ENCODE peak calls at places on chromosome 5, in four cellular contexts. W is breast epithelium, V is colonic mucosa, J is SK-N-SH. B is an unnamed sample.
A peak's percentile ranks its signal among the peaks of the same experiment; 100 is the strongest.

GRCh38 chr5:141155540-141156374 is 5.9 kb downstream of the PCDHB6 start:
- DNase-seq in W (no peak), V (no peak), J (no peak), B (no peak)

GRCh38 chr5:157283434-157283833 is 17.5 kb downstream of the CYFIP2 start:
- DNase-seq in W (no peak), V (no peak), J (no peak), B (no peak)

GRCh38 chr5:151347364-151347763 is at the start of gene SLC36A2:
- DNase-seq in W (no peak), V (no peak), J (no peak), B (no peak)

GRCh38 chr5:75734913-75735789 is 17.9 kb upstream of the POC5 start:
- DNase-seq in W (no peak), V (peak; percentile 47), J (peak; percentile 63), B (peak; percentile 76)

GRCh38 chr5:140548791-140549190 is 1.3 kb downstream of the EIF4EBP3 start:
- DNase-seq in W (no peak), V (no peak), J (no peak), B (no peak)

GRCh38 chr5:140322751-140323731 is 20.1 kb upstream of the PFDN1 start:
- DNase-seq in W (peak; percentile 79), V (no peak), J (no peak), B (peak; percentile 81)

GRCh38 chr5:31992377-31992776 is 181.7 kb downstream of the GOLPH3 start:
- DNase-seq in W (no peak), V (no peak), J (no peak), B (no peak)

GRCh38 chr5:79578876-79579275 is 33.4 kb upstream of the TENT2 start:
- DNase-seq in W (no peak), V (no peak), J (no peak), B (no peak)

GRCh38 chr5:17431272-17432050 is 66.6 kb upstream of the TAF11L2 start:
- DNase-seq in W (no peak), V (no peak), J (no peak), B (no peak)

GRCh38 chr5:96836817-96837216 is 29.1 kb upstream of the ERAP1 start:
- DNase-seq in W (no peak), V (no peak), J (no peak), B (no peak)

GRCh38 chr5:19950897-19951296 is 37.1 kb downstream of the CDH18 start:
- DNase-seq in W (no peak), V (no peak), J (no peak), B (no peak)

GRCh38 chr5:138989720-138990119 is 114.6 kb upstream of the LRRTM2 start:
- DNase-seq in W (no peak), V (no peak), J (no peak), B (no peak)

GRCh38 chr5:149735066-149735465 is 5.0 kb downstream of the PPARGC1B start:
- DNase-seq in W (no peak), V (no peak), J (no peak), B (no peak)

GRCh38 chr5:86011937-86012336 is 605.8 kb upstream of the COX7C start:
- DNase-seq in W (no peak), V (no peak), J (no peak), B (no peak)

GRCh38 chr5:134620634-134621033 is 12.0 kb downstream of the SAR1B start:
- DNase-seq in W (no peak), V (no peak), J (no peak), B (no peak)

GRCh38 chr5:113293613-113294340 is 141.0 kb downstream of the TSSK1B start:
- DNase-seq in W (no peak), V (no peak), J (peak; percentile 51), B (no peak)

GRCh38 chr5:150434502-150434901 is 15.0 kb downstream of the RPS14 start:
- DNase-seq in W (peak; percentile 77), V (no peak), J (no peak), B (no peak)

GRCh38 chr5:22708770-22709328 is 144.3 kb downstream of the CDH12 start:
- DNase-seq in W (no peak), V (no peak), J (peak; percentile 0), B (no peak)

GRCh38 chr5:168822745-168823281 is 243.6 kb upstream of the PANK3 start:
- DNase-seq in W (no peak), V (no peak), J (no peak), B (no peak)

GRCh38 chr5:178207917-178208280 is 3.6 kb downstream of the HNRNPAB start:
- DNase-seq in W (no peak), V (peak; percentile 89), J (no peak), B (no peak)

GRCh38 chr5:134063421-134063820 is 51.1 kb upstream of the TCF7 start:
- DNase-seq in W (no peak), V (no peak), J (no peak), B (no peak)

GRCh38 chr5:71830626-71831539 is 111.8 kb downstream of the CARTPT start:
- DNase-seq in W (peak; percentile 62), V (peak; percentile 32), J (no peak), B (peak; percentile 84)

GRCh38 chr5:106399381-106399780 is 1271.4 kb downstream of the EFNA5 start:
- DNase-seq in W (no peak), V (no peak), J (no peak), B (no peak)

GRCh38 chr5:93279292-93279974 is 301.6 kb downstream of the NR2F1-AS1 start:
- DNase-seq in W (no peak), V (no peak), J (peak; percentile 71), B (no peak)

GRCh38 chr5:20266068-20266467 is 278.1 kb upstream of the CDH18 start:
- DNase-seq in W (no peak), V (no peak), J (no peak), B (no peak)

GRCh38 chr5:154371687-154372086 is 74.1 kb upstream of the SAP30L start:
- DNase-seq in W (no peak), V (no peak), J (no peak), B (peak; percentile 64)

GRCh38 chr5:135149956-135150723 is 116.1 kb upstream of the PITX1 start:
- DNase-seq in W (no peak), V (no peak), J (no peak), B (no peak)

GRCh38 chr5:171363846-171364245 is 23.8 kb upstream of the NPM1 start:
- DNase-seq in W (no peak), V (no peak), J (no peak), B (no peak)

GRCh38 chr5:6082685-6083084 is 295.7 kb downstream of the MED10 start:
- DNase-seq in W (no peak), V (no peak), J (no peak), B (no peak)

GRCh38 chr5:61450170-61450815 is 118.2 kb downstream of the ZSWIM6 start:
- DNase-seq in W (no peak), V (peak; percentile 32), J (no peak), B (no peak)

GRCh38 chr5:33343661-33344327 is 97.0 kb upstream of the TARS1 start:
- DNase-seq in W (no peak), V (no peak), J (no peak), B (no peak)

GRCh38 chr5:119400248-119400647 is 44.4 kb downstream of the TNFAIP8 start:
- DNase-seq in W (no peak), V (peak; percentile 29), J (no peak), B (no peak)

GRCh38 chr5:133716475-133717183 is 104.3 kb upstream of the FSTL4 start:
- DNase-seq in W (no peak), V (no peak), J (no peak), B (no peak)

DNA sequence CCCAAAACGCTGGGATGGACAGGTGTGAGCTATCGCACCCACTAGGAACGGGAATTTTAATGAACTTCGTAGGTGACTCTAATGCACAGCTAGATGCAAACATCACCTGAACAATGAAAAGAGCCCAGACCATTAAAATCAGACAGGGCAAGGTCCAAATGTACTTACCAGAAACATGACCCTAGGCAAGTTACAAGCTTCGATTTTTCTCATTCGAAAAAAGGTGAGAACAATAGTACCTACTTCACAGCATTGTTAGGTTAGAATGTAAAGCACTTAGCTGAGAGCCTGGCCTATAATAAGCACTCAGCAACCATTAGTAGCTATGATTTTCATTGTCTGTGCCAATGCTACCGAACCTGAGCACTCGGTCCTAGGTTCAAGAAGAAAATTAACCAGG is 5.8 kb upstream of the KLHL3 start:
- DNase-seq in W (no peak), V (no peak), J (no peak), B (no peak)
- H3K27ac ChIP-seq in W (no peak overlapping the region), V (no peak overlapping the region), J (no peak overlapping the region), B (no peak overlapping the region)

DNA sequence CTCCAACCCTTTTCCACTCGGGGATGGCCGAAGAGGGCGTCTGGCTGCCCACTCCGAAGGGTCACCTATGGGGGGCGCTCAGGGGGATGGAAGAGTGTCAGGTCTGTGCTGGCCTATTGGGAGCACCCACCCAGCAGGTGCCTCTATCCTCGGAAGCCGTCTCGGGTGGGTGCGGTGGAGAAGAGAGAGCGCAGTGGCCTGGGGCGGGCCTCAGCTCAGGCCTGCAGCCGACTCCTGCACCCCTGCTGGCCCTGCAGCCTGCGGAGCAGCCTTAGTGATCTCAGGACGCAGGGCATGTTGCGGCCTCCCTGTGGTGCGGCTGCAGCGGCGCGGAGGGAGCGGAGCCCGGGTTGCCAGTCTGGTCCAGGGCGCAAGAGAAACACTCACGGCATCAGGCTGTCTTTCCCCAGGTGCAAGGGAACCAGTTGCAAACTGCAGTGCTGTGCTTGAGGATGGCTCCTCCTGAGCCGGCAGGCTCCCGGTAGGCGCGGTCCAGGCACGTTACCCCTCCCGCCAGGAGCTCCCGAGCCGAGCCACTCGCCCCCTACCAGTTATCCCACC is 1.5 kb upstream of the IRX2 start:
- DNase-seq in W (no peak), V (no peak), J (no peak), B (no peak)
- TF ChIP-seq CTCF in W (no peak), V (no peak), J (no peak), B (no peak)

GRCh38 chr5:143401253-143401845 is 2.1 kb downstream of the NR3C1 start:
- DNase-seq in W (no peak), V (no peak), J (no peak), B (no peak)
- H3K27ac ChIP-seq in W (peak overlapping the region; percentile 96), V (no peak overlapping the region), J (no peak overlapping the region), B (no peak overlapping the region)

DNA sequence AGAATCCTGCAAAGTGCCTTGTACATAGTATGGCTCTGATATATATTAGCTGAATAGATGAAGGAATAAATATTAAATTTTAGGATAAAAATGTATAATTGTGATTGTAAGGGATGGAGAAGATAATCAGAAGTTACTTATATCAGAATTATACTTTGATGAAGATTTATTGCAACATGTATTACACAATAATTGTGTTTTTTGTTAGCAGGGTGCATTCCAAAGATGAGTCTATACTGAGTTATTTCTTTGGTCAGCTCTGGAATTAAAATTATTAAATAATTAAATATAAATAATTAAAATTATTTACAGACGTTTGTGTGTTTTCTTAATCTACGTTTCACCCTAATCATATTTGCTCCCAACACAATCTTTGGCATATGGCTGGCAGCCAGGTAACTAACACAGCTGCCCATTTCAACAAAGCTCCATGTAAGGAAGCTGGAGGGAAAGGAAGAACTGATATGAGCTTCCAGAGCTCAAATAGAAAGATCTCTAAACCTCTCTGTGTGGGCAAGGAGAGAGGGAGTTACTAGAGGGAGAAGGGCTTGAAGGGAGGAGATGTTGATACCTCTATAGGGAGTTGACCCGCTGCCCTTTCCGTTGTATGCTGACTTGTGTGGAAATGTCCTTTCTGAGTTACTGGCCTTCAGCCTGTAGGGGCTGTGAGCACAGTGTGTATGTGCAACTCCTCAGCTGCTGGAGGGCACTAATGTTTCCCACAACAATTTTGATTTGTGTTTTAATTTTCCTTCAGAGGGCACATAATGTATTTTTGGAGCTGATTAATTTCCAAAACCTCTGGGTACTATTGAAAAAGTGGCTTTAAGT is 403.4 kb downstream of the MAN2A1 start:
- DNase-seq in W (no peak), V (no peak), J (no peak), B (no peak)
- TF ChIP-seq CTCF in W (no peak), V (no peak), J (no peak), B (no peak)

B was measured in testis.